ENCODE peak calls at places on chromosomes 3 and 15, in six cellular contexts. U, A, I, K, M and V are unnamed samples.

GRCh38 chr3:37223084-37223975 is 48.9 kb upstream of the LRRFIP2 start:
- DNase-seq in U (peak), A (no peak), I (no peak), K (no peak), M (no peak), V (no peak)

GRCh38 chr15:89332446-89332845 is 2.2 kb downstream of the POLG start:
- DNase-seq in U (no peak), A (no peak), I (no peak), K (no peak), M (peak), V (no peak)

GRCh38 chr3:89179355-89179997 is 72.1 kb downstream of the EPHA3 start:
- DNase-seq in U (no peak), A (no peak), I (no peak), K (peak), M (no peak), V (no peak)

GRCh38 chr3:52310861-52311566 is 5.1 kb upstream of the DNAH1 start:
- DNase-seq in U (no peak), A (no peak), I (no peak), K (no peak), M (no peak), V (peak)

GRCh38 chr3:52145736-52146110 is 8.5 kb downstream of the POC1A start:
- DNase-seq in U (no peak), A (no peak), I (no peak), K (no peak), M (no peak), V (no peak)

GRCh38 chr3:7658294-7658693 is 797.4 kb downstream of the GRM7 start:
- DNase-seq in U (no peak), A (no peak), I (no peak), K (no peak), M (no peak), V (no peak)

GRCh38 chr3:171788546-171789351 is 21.5 kb downstream of the PLD1 start:
- DNase-seq in U (peak), A (no peak), I (no peak), K (peak), M (peak), V (no peak)

GRCh38 chr15:63763476-63764123 is 70.1 kb downstream of the HERC1 start:
- DNase-seq in U (peak), A (no peak), I (no peak), K (peak), M (peak), V (no peak)

GRCh38 chr3:11118181-11118682 is 36.1 kb upstream of the HRH1 start:
- DNase-seq in U (peak), A (no peak), I (no peak), K (peak), M (no peak), V (no peak)

GRCh38 chr3:19947549-19948071 is 713 bp downstream of the RAB5A start:
- DNase-seq in U (peak), A (peak), I (peak), K (peak), M (peak), V (peak)

GRCh38 chr3:66675383-66675782 is 174.6 kb upstream of the LRIG1 start:
- DNase-seq in U (peak), A (no peak), I (no peak), K (peak), M (no peak), V (no peak)

GRCh38 chr15:57100136-57100539 is 181.7 kb downstream of the TCF12 start:
- DNase-seq in U (no peak), A (no peak), I (no peak), K (no peak), M (peak), V (no peak)

GRCh38 chr15:90683876-90684275 is 33.3 kb upstream of the BLM start:
- DNase-seq in U (no peak), A (no peak), I (no peak), K (peak), M (no peak), V (no peak)

GRCh38 chr3:3082547-3082924 is 27.6 kb downstream of the IL5RA start:
- DNase-seq in U (no peak), A (no peak), I (no peak), K (no peak), M (no peak), V (no peak)

GRCh38 chr3:113156816-113157333 is 54.5 kb upstream of the BOC start:
- DNase-seq in U (no peak), A (no peak), I (no peak), K (peak), M (no peak), V (no peak)

GRCh38 chr3:66133853-66134445 is 86.9 kb upstream of the SLC25A26 start:
- DNase-seq in U (no peak), A (no peak), I (no peak), K (no peak), M (no peak), V (no peak)

GRCh38 chr15:61700803-61701202 is 359.4 kb downstream of the VPS13C start:
- DNase-seq in U (no peak), A (no peak), I (no peak), K (no peak), M (no peak), V (no peak)

GRCh38 chr3:105869982-105870381 is 1.2 kb upstream of the CBLB start:
- DNase-seq in U (no peak), A (no peak), I (no peak), K (no peak), M (no peak), V (no peak)

GRCh38 chr15:63052961-63053698 is 10.6 kb downstream of the TPM1 start:
- DNase-seq in U (no peak), A (peak), I (peak), K (no peak), M (no peak), V (no peak)

GRCh38 chr15:68442041-68442440 is 10.1 kb upstream of the ITGA11 start:
- DNase-seq in U (no peak), A (peak), I (peak), K (no peak), M (no peak), V (no peak)

GRCh38 chr3:185112186-185112585 is 40.7 kb downstream of the C3orf70 start:
- DNase-seq in U (no peak), A (no peak), I (no peak), K (no peak), M (no peak), V (no peak)

GRCh38 chr3:136465296-136465695 is 215.2 kb downstream of the PCCB start:
- DNase-seq in U (no peak), A (no peak), I (no peak), K (no peak), M (no peak), V (no peak)

GRCh38 chr15:93563218-93563617 is 474.2 kb upstream of the RGMA start:
- DNase-seq in U (no peak), A (no peak), I (no peak), K (no peak), M (no peak), V (no peak)

GRCh38 chr3:127953636-127954035 is 38.6 kb downstream of the KBTBD12 start:
- DNase-seq in U (no peak), A (no peak), I (no peak), K (peak), M (no peak), V (no peak)

GRCh38 chr15:101264911-101265641 is 12.2 kb downstream of the SELENOS start:
- DNase-seq in U (no peak), A (no peak), I (no peak), K (no peak), M (no peak), V (no peak)

GRCh38 chr3:179482857-179483256 is 31.6 kb upstream of the GNB4 start:
- DNase-seq in U (no peak), A (no peak), I (no peak), K (no peak), M (no peak), V (no peak)